ENCODE peak calls at places on chromosome 6, in five cellular contexts. B is fibroblast of lung; T is A549; S is NCI-H2081; G is stimulated activated CD8-positive, alpha-beta memory T cell treated with anti-CD3 and anti-CD28 coated beads, Interleukin-2, amount 100 ng/mL, for 48 hours. Z is an unnamed sample.

GRCh38 chr6:129340983-129341382 is 369.0 kb downstream of the ARHGAP18 start:
- DNase-seq in B (peak), T (no peak), S (no peak), G (no peak), Z (no peak)

GRCh38 chr6:39333626-39334025 is 11.1 kb upstream of the KCNK16 start:
- DNase-seq in B (no peak), T (no peak), S (no peak), G (no peak), Z (no peak)

GRCh38 chr6:56346958-56347357 is 99.6 kb upstream of the COL21A1 start:
- DNase-seq in B (no peak), T (no peak), S (no peak), G (no peak), Z (no peak)

GRCh38 chr6:71291991-71292390 is 3.4 kb downstream of the OGFRL1 start:
- DNase-seq in B (no peak), T (no peak), S (no peak), G (no peak), Z (no peak)

GRCh38 chr6:3843379-3844096 is 5.6 kb upstream of the FAM50B start:
- DNase-seq in B (peak), T (no peak), S (no peak), G (no peak), Z (no peak)

GRCh38 chr6:715709-716450 is 22.9 kb upstream of the EXOC2 start:
- DNase-seq in B (peak), T (no peak), S (no peak), G (no peak), Z (no peak)

GRCh38 chr6:13917141-13917540 is 7.6 kb upstream of the RNF182 start:
- DNase-seq in B (no peak), T (no peak), S (no peak), G (no peak), Z (no peak)

GRCh38 chr6:152380351-152380767 is 256.8 kb downstream of the SYNE1 start:
- DNase-seq in B (peak), T (no peak), S (no peak), G (no peak), Z (no peak)

GRCh38 chr6:71250050-71250689 is 38.4 kb upstream of the OGFRL1 start:
- DNase-seq in B (peak), T (no peak), S (no peak), G (no peak), Z (no peak)

Z was measured in stimulated activated effector memory CD8-positive, alpha-beta T cell treated with anti-CD3 and anti-CD28 coated beads, Interleukin-12 subunit alpha, Interleukin-12 subunit beta, amount 100 ng/mL, for 72 hours.